ENCODE peak calls at places on chromosome 3, in six cellular contexts. B, W, Z, L, E and N are unnamed samples.

GRCh38 chr3:64489361-64490044 is 198.3 kb downstream of the ADAMTS9 start:
- DNase-seq in B (no peak), W (no peak), Z (no peak), L (no peak), E (peak; percentile 76), N (no peak)

GRCh38 chr3:187630421-187630820 is 39.8 kb downstream of the SST start:
- DNase-seq in B (no peak), W (no peak), Z (no peak), L (no peak), E (no peak), N (no peak)

GRCh38 chr3:152595975-152596832 is 238.7 kb upstream of the P2RY1 start:
- DNase-seq in B (no peak), W (peak; percentile 89), Z (peak; percentile 89), L (no peak), E (no peak), N (no peak)

GRCh38 chr3:101824691-101825090 is 24.6 kb upstream of the NFKBIZ start:
- DNase-seq in B (no peak), W (no peak), Z (no peak), L (no peak), E (no peak), N (no peak)

GRCh38 chr3:4355401-4356224 is 52.4 kb downstream of the SETMAR start:
- DNase-seq in B (no peak), W (no peak), Z (no peak), L (no peak), E (no peak), N (no peak)

GRCh38 chr3:124663690-124664089 is 66.6 kb upstream of the UMPS start:
- DNase-seq in B (no peak), W (peak; percentile 18), Z (no peak), L (no peak), E (no peak), N (no peak)

GRCh38 chr3:165513715-165514711 is 317.8 kb upstream of the SLITRK3 start:
- DNase-seq in B (no peak), W (no peak), Z (no peak), L (no peak), E (no peak), N (no peak)

GRCh38 chr3:123540285-123540684 is 44.6 kb downstream of the HACD2 start:
- DNase-seq in B (no peak), W (no peak), Z (no peak), L (no peak), E (no peak), N (no peak)

GRCh38 chr3:69204315-69204957 is 82.0 kb upstream of the LMOD3 start:
- DNase-seq in B (no peak), W (no peak), Z (no peak), L (no peak), E (no peak), N (no peak)

GRCh38 chr3:10594915-10595314 is 89.5 kb upstream of the ATP2B2 start:
- DNase-seq in B (no peak), W (peak; percentile 82), Z (peak; percentile 87), L (no peak), E (no peak), N (peak; percentile 18)

GRCh38 chr3:178097576-178097975 is 438.7 kb upstream of the KCNMB2 start:
- DNase-seq in B (no peak), W (peak; percentile 48), Z (peak; percentile 4), L (no peak), E (no peak), N (no peak)

GRCh38 chr3:71303627-71304260 is 279.8 kb downstream of the FOXP1 start:
- DNase-seq in B (no peak), W (no peak), Z (no peak), L (no peak), E (no peak), N (no peak)

GRCh38 chr3:124351430-124352142 is 359.7 kb upstream of the ROPN1 start:
- DNase-seq in B (no peak), W (peak; percentile 66), Z (peak; percentile 46), L (no peak), E (no peak), N (no peak)

GRCh38 chr3:193905993-193906396 is 230.0 kb upstream of the HES1 start:
- DNase-seq in B (no peak), W (no peak), Z (no peak), L (no peak), E (no peak), N (no peak)

GRCh38 chr3:143754090-143754489 is 94.2 kb downstream of the SLC9A9 start:
- DNase-seq in B (no peak), W (no peak), Z (no peak), L (no peak), E (no peak), N (no peak)

GRCh38 chr3:190131329-190131728 is 10.6 kb upstream of the P3H2 start:
- DNase-seq in B (no peak), W (peak; percentile 91), Z (no peak), L (no peak), E (no peak), N (no peak)

GRCh38 chr3:99366663-99367429 is 271.5 kb upstream of the COL8A1 start:
- DNase-seq in B (no peak), W (no peak), Z (peak; percentile 15), L (no peak), E (no peak), N (no peak)

GRCh38 chr3:125967156-125967555 is 1.8 kb upstream of the ROPN1B start:
- DNase-seq in B (no peak), W (no peak), Z (no peak), L (no peak), E (no peak), N (no peak)

GRCh38 chr3:19147905-19148767 is at the start of gene KCNH8:
- DNase-seq in B (no peak), W (no peak), Z (no peak), L (no peak), E (no peak), N (peak; percentile 14)

GRCh38 chr3:8864570-8865350 is 95.3 kb upstream of the OXTR start:
- DNase-seq in B (no peak), W (no peak), Z (peak; percentile 59), L (no peak), E (no peak), N (no peak)

GRCh38 chr3:94303897-94304296 is 241.0 kb downstream of the NSUN3 start:
- DNase-seq in B (no peak), W (no peak), Z (no peak), L (no peak), E (no peak), N (no peak)

GRCh38 chr3:58063424-58063823 is 55.2 kb downstream of the FLNB start:
- DNase-seq in B (no peak), W (peak; percentile 64), Z (peak; percentile 51), L (no peak), E (no peak), N (no peak)

GRCh38 chr3:69282191-69282590 is 103.7 kb downstream of the FRMD4B start:
- DNase-seq in B (no peak), W (no peak), Z (no peak), L (no peak), E (no peak), N (peak; percentile 50)

GRCh38 chr3:193605876-193606275 is 12.9 kb downstream of the OPA1 start:
- DNase-seq in B (no peak), W (peak; percentile 69), Z (peak; percentile 72), L (peak; percentile 43), E (no peak), N (no peak)

GRCh38 chr3:195714380-195715011 is 6.3 kb upstream of the MUC20 start:
- DNase-seq in B (no peak), W (no peak), Z (peak; percentile 32), L (no peak), E (peak; percentile 38), N (no peak)

GRCh38 chr3:197496746-197497125 is 59.0 kb downstream of the BDH1 start:
- DNase-seq in B (no peak), W (no peak), Z (no peak), L (no peak), E (no peak), N (no peak)

GRCh38 chr3:95272791-95273190 is 1209.9 kb downstream of the NSUN3 start:
- DNase-seq in B (no peak), W (no peak), Z (no peak), L (no peak), E (no peak), N (no peak)

GRCh38 chr3:13098192-13098591 is 25.0 kb upstream of the IQSEC1 start:
- DNase-seq in B (no peak), W (no peak), Z (no peak), L (no peak), E (no peak), N (no peak)
- TF ChIP-seq CTCF in B (no peak), W (no peak), Z (no peak), L (no peak), E (no peak), N (no peak)

DNA sequence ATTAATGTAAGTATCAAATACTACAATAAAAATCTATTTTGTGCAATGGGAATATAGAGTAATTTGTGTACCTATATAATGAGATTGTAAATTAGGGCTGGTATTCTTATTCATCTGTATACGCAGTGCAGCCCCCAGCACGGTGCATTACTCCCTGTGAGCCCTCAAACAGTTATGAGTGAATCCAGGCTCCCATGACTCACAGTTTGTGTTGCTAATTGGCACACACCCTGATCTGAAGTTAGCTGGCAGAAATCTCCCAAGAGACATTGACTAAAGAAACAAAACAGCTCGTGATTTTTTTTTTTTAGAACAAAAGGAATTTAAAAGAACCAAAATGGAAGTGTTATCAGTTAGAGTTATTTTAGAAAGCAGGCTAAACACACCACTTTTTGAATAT is 15.7 kb downstream of the GK5 start:
- DNase-seq in B (no peak), W (peak; percentile 79), Z (peak; percentile 44), L (no peak), E (no peak), N (no peak)
- TF ChIP-seq CTCF in B (no peak), W (no peak), Z (no peak), L (no peak), E (no peak), N (no peak)

DNA sequence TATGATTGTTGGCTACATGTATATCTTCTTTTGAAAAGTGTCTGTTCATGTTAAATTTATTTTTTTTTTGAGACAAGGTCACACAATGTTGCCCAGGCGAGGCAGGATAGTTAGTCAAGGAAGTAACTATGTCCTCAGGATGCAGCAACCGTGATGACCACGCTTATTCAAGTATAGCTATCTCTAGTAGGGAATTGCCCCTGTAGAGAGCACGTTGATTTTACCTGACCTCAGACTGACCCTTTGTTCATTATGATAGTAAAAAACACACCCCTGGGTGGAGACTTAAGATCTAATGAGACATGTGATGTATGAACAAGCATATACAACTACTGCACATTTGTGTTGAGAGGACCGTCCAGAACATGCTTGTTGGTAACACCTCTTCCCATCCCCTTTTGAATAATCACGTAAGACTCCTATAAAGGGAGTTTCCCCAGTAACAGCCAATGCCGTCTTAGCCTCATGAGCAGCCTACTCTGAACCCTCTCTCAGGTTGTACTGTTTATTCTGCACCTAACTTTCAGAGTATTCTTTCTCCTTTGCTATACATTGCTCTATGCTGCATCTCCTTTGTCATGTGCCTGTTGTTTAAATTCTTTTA is 32.9 kb downstream of the ZNF621 start:
- DNase-seq in B (no peak), W (peak; percentile 1), Z (no peak), L (no peak), E (no peak), N (no peak)
- TF ChIP-seq CTCF in B (no peak), W (no peak), Z (no peak), L (no peak), E (no peak), N (no peak)

GRCh38 chr3:138361561-138361971 is 13.2 kb downstream of the MRAS start:
- DNase-seq in B (no peak), W (no peak), Z (peak; percentile 53), L (no peak), E (no peak), N (no peak)
- TF ChIP-seq CTCF in B (no peak), W (no peak), Z (no peak), L (no peak), E (no peak), N (no peak)